ENCODE peak calls at places on chromosomes 12 and 14, in seven cellular contexts. M is CD8-positive, alpha-beta T cell; C is endodermal cell; V is tibial artery; U is lower lobe of right lung; E is HCT116; T is tibial nerve. Y is an unnamed sample.

GRCh38 chr12:6211421-6211869 is 11.2 kb downstream of the CD9 start:
- DNase-seq in M (no peak), C (no peak), V (no peak), U (no peak), E (no peak), T (no peak), Y (no peak)

GRCh38 chr12:121114019-121114639 is 18.5 kb upstream of the P2RX7 start:
- DNase-seq in M (no peak), C (no peak), V (no peak), U (no peak), E (no peak), T (no peak), Y (no peak)

GRCh38 chr12:25241171-25242020 is 9.3 kb downstream of the KRAS start:
- DNase-seq in M (no peak), C (no peak), V (no peak), U (no peak), E (peak; percentile 18), T (no peak), Y (no peak)

GRCh38 chr12:52313926-52314325 is 7.3 kb downstream of the KRT83 start:
- DNase-seq in M (no peak), C (peak; percentile 42), V (no peak), U (no peak), E (no peak), T (no peak), Y (no peak)

GRCh38 chr12:52185400-52185967 is 6.3 kb downstream of the KRT80 start:
- DNase-seq in M (no peak), C (no peak), V (no peak), U (no peak), E (no peak), T (no peak), Y (no peak)

GRCh38 chr14:101242442-101243385 is 318.6 kb upstream of the DIO3 start:
- DNase-seq in M (no peak), C (peak; percentile 44), V (peak; percentile 56), U (no peak), E (no peak), T (no peak), Y (peak; percentile 19)

GRCh38 chr12:54017027-54017788 is 8.4 kb downstream of the HOXC8 start:
- DNase-seq in M (no peak), C (peak; percentile 76), V (peak; percentile 80), U (no peak), E (no peak), T (no peak), Y (no peak)

GRCh38 chr14:74963178-74963704 is 7.8 kb upstream of the PGF start:
- DNase-seq in M (no peak), C (no peak), V (no peak), U (no peak), E (no peak), T (no peak), Y (no peak)

GRCh38 chr12:113322353-113322752 is 12.6 kb downstream of the SLC8B1 start:
- DNase-seq in M (no peak), C (no peak), V (no peak), U (no peak), E (no peak), T (no peak), Y (no peak)

GRCh38 chr12:28937196-28937595 is 211.9 kb upstream of the FAR2 start:
- DNase-seq in M (no peak), C (peak; percentile 56), V (no peak), U (no peak), E (no peak), T (no peak), Y (no peak)

GRCh38 chr12:71300772-71301675 is 138.6 kb upstream of the LGR5 start:
- DNase-seq in M (no peak), C (no peak), V (no peak), U (no peak), E (no peak), T (no peak), Y (no peak)

GRCh38 chr12:131677699-131678098 is 33.2 kb upstream of the SFSWAP start:
- DNase-seq in M (no peak), C (peak; percentile 42), V (peak; percentile 16), U (no peak), E (no peak), T (no peak), Y (no peak)

GRCh38 chr12:116773276-116773731 is 35.2 kb downstream of the RNFT2 start:
- DNase-seq in M (no peak), C (peak; percentile 81), V (no peak), U (no peak), E (peak; percentile 12), T (no peak), Y (no peak)
- TF ChIP-seq CTCF in M (no peak), C (peak; percentile 68), V (no peak), U (no peak), E (peak; percentile 41), T (no peak), Y (no peak)

DNA sequence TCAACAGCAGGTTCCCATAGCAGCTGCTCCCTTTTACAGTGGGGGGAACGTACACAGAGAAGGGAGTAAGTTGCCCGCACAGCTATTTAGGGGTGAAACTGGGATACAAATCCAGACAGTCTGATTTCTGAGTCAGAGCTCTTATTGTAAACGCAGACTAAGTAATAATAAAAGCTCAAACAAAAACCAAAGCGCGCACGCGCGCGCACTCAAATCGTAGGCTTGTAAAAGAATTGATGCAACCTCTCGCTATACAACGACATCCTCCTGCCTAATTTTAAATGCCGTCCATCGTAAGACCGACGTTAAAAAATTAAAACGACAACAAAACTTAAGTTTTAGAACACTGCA is 747 bp upstream of the DACT1 start:
- DNase-seq in M (no peak), C (no peak), V (peak; percentile 76), U (no peak), E (no peak), T (no peak), Y (peak; percentile 70)
- H3K27ac ChIP-seq in M (no peak overlapping the region), C (peak overlapping the region; percentile 62), V (peak overlapping the region; percentile 98), U (no peak overlapping the region), E (no peak overlapping the region), T (peak overlapping the region; percentile 81), Y (peak overlapping the region; percentile 92)

GRCh38 chr12:12469386-12469785 is 93.3 kb downstream of the DUSP16 start:
- DNase-seq in M (no peak), C (no peak), V (no peak), U (no peak), E (no peak), T (no peak), Y (no peak)
- H3K4me1 ChIP-seq in M (peaks cover 37% of the 10 kb centered on the region), C (no peaks in the 10 kb centered on the region), V (no peaks in the 10 kb centered on the region), U (peaks cover 15% of the 10 kb centered on the region), E (no peaks in the 10 kb centered on the region), T (no peaks in the 10 kb centered on the region), Y (no peaks in the 10 kb centered on the region)

GRCh38 chr14:104001003-104001402 is 58.7 kb upstream of the RD3L start:
- DNase-seq in M (no peak), C (peak; percentile 73), V (no peak), U (no peak), E (peak; percentile 12), T (no peak), Y (no peak)
- TF ChIP-seq CTCF in M (no peak), C (peak; percentile 83), V (no peak), U (peak; percentile 19), E (peak; percentile 61), T (no peak), Y (no peak)

GRCh38 chr12:124856842-124857178 is 6.9 kb downstream of the SCARB1 start:
- DNase-seq in M (no peak), C (no peak), V (no peak), U (no peak), E (no peak), T (no peak), Y (no peak)
- H3K27ac ChIP-seq in M (no peak overlapping the region), C (no peak overlapping the region), V (no peak overlapping the region), U (no peak overlapping the region), E (no peak overlapping the region), T (no peak overlapping the region), Y (no peak overlapping the region)